ENCODE peak calls at places on chromosome 14, in nine cellular contexts. O, A, D, R, K, S, X, W and U are unnamed samples.

GRCh38 chr14:100246809-100247428 is 8.0 kb downstream of the YY1 start:
- DNase-seq in O (peak), A (no peak), D (no peak), R (no peak), K (no peak), S (no peak), X (peak), W (peak), U (no peak)

GRCh38 chr14:92902191-92902590 is 20.8 kb upstream of the CHGA start:
- DNase-seq in O (no peak), A (no peak), D (no peak), R (no peak), K (no peak), S (no peak), X (no peak), W (no peak), U (no peak)

GRCh38 chr14:54488318-54488645 is 498 bp downstream of the GMFB start:
- DNase-seq in O (no peak), A (no peak), D (no peak), R (no peak), K (no peak), S (no peak), X (no peak), W (no peak), U (no peak)

GRCh38 chr14:53273671-53274072 is 120.5 kb upstream of the DDHD1 start:
- DNase-seq in O (peak), A (no peak), D (no peak), R (no peak), K (no peak), S (peak), X (peak), W (no peak), U (no peak)

GRCh38 chr14:42980419-42980818 is 1373.7 kb downstream of the LRFN5 start:
- DNase-seq in O (no peak), A (no peak), D (no peak), R (no peak), K (no peak), S (no peak), X (no peak), W (no peak), U (no peak)

GRCh38 chr14:51548187-51548586 is 103.5 kb upstream of the FRMD6 start:
- DNase-seq in O (no peak), A (no peak), D (no peak), R (no peak), K (no peak), S (no peak), X (no peak), W (no peak), U (no peak)

GRCh38 chr14:100827140-100827517 is 1.2 kb downstream of the MEG3 start:
- DNase-seq in O (no peak), A (no peak), D (no peak), R (no peak), K (no peak), S (peak), X (no peak), W (no peak), U (no peak)

GRCh38 chr14:65164068-65164824 is 61.9 kb upstream of the MAX start:
- DNase-seq in O (peak), A (peak), D (no peak), R (no peak), K (no peak), S (no peak), X (peak), W (peak), U (no peak)

GRCh38 chr14:58301416-58301815 is 3.1 kb downstream of the ARID4A start:
- DNase-seq in O (no peak), A (no peak), D (no peak), R (no peak), K (no peak), S (no peak), X (no peak), W (no peak), U (no peak)

GRCh38 chr14:67079836-67080235 is 109.4 kb upstream of the GARIN2 start:
- DNase-seq in O (no peak), A (no peak), D (no peak), R (no peak), K (no peak), S (no peak), X (no peak), W (no peak), U (no peak)

GRCh38 chr14:59208224-59208814 is 19.9 kb downstream of the DAAM1 start:
- DNase-seq in O (no peak), A (no peak), D (peak), R (no peak), K (no peak), S (no peak), X (no peak), W (no peak), U (no peak)

GRCh38 chr14:100388137-100389050 is 65.3 kb downstream of the SLC25A47 start:
- DNase-seq in O (peak), A (no peak), D (no peak), R (no peak), K (no peak), S (no peak), X (peak), W (no peak), U (peak)

GRCh38 chr14:63421226-63421625 is 102.5 kb upstream of the GPHB5 start:
- DNase-seq in O (no peak), A (no peak), D (no peak), R (no peak), K (no peak), S (no peak), X (no peak), W (peak), U (no peak)

GRCh38 chr14:66624319-66624937 is 116.5 kb downstream of the GPHN start:
- DNase-seq in O (peak), A (peak), D (peak), R (peak), K (no peak), S (no peak), X (peak), W (peak), U (peak)

GRCh38 chr14:81398196-81398891 is 1.8 kb downstream of the STON2 start:
- DNase-seq in O (no peak), A (no peak), D (no peak), R (no peak), K (peak), S (no peak), X (no peak), W (no peak), U (no peak)

GRCh38 chr14:71396050-71396677 is 488.9 kb downstream of the PCNX1 start:
- DNase-seq in O (no peak), A (no peak), D (no peak), R (no peak), K (no peak), S (no peak), X (no peak), W (no peak), U (no peak)

GRCh38 chr14:35234007-35234406 is 58.2 kb upstream of the PSMA6 start:
- DNase-seq in O (no peak), A (no peak), D (no peak), R (no peak), K (no peak), S (no peak), X (no peak), W (no peak), U (no peak)

GRCh38 chr14:69937367-69937777 is 58.2 kb downstream of the SMOC1 start:
- DNase-seq in O (no peak), A (no peak), D (no peak), R (no peak), K (no peak), S (no peak), X (no peak), W (no peak), U (no peak)

GRCh38 chr14:22314183-22314820 is 274.7 kb downstream of the DAD1 start:
- DNase-seq in O (peak), A (peak), D (peak), R (no peak), K (no peak), S (no peak), X (peak), W (peak), U (no peak)

GRCh38 chr14:75675265-75675960 is 14.4 kb downstream of the TTLL5 start:
- DNase-seq in O (no peak), A (no peak), D (no peak), R (no peak), K (no peak), S (no peak), X (no peak), W (no peak), U (no peak)
- TF ChIP-seq CTCF in O (no peak), A (no peak), D (no peak), R (no peak), K (no peak), S (no peak), X (peak), W (peak), U (no peak)

GRCh38 chr14:33508663-33509062 is 442.2 kb downstream of the EGLN3 start:
- DNase-seq in O (no peak), A (no peak), D (no peak), R (no peak), K (no peak), S (no peak), X (no peak), W (no peak), U (no peak)
- H3K27ac ChIP-seq in O (no peak), A (no peak), D (no peak), R (no peak), K (no peak), S (no peak), X (no peak), W (no peak), U (no peak)

GRCh38 chr14:104299993-104300761 is 161.8 kb downstream of the KIF26A start:
- DNase-seq in O (no peak), A (peak), D (no peak), R (peak), K (no peak), S (no peak), X (no peak), W (peak), U (no peak)
- TF ChIP-seq EP300 in O (no peak), A (no peak), D (no peak), R (no peak), K (no peak), S (no peak), X (no peak), W (peak), U (no peak)

GRCh38 chr14:85187521-85187920 is 342.4 kb upstream of the FLRT2 start:
- DNase-seq in O (no peak), A (no peak), D (no peak), R (no peak), K (no peak), S (no peak), X (no peak), W (no peak), U (no peak)

GRCh38 chr14:85188836-85189235 is 341.1 kb upstream of the FLRT2 start:
- DNase-seq in O (no peak), A (no peak), D (no peak), R (no peak), K (no peak), S (no peak), X (no peak), W (no peak), U (no peak)

GRCh38 chr14:85191986-85192385 is 338.0 kb upstream of the FLRT2 start:
- DNase-seq in O (no peak), A (no peak), D (no peak), R (no peak), K (no peak), S (no peak), X (no peak), W (no peak), U (no peak)

GRCh38 chr14:85195872-85196477 is 334.0 kb upstream of the FLRT2 start:
- DNase-seq in O (peak), A (no peak), D (no peak), R (no peak), K (no peak), S (no peak), X (no peak), W (peak), U (no peak)

DNA sequence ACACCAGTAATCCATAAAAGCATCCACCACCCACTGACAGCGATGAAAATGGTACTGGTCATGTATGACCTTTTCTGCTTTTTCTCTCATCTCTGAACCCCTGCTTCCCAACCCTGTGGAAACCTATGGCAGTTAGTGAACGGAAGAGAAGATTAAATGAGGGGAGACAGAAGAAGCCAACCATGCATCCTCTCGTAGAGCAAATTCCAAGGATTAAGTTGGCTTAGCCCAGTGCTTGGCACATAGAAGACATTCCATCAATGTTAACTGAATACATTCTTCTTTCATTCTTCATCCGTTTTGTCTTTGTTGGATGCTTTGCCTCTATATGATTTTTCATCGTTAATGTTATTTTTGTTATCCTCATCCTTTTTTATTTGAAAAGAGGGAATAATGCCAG is 339.7 kb upstream of the FLRT2 start:
- DNase-seq in O (no peak), A (no peak), D (no peak), R (no peak), K (no peak), S (no peak), X (no peak), W (no peak), U (no peak)
- TF ChIP-seq CTCF in O (no peak), A (no peak), D (no peak), R (no peak), K (no peak), S (no peak), X (no peak), W (no peak), U (no peak)

DNA sequence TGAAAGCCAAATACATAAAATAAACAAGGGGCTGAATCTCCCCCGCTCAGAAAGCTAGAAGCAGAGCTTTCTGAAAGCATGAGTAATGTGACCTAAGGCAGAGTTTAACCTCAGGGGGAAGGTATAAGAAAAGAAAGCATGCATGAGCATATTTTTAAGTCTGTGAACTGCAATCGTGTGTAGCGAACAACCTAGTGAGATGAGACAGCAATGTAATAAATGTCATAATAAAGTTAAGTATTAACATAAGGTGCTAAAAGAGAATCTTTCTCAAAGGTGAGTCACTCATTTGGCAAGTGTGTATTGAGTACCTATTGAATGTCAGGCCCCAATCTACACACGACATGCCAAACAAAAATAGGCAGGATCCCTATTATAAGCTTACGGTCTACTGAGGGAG is 14.2 kb upstream of the WDR20 start:
- DNase-seq in O (peak), A (no peak), D (no peak), R (no peak), K (no peak), S (no peak), X (no peak), W (no peak), U (no peak)
- H3K27ac ChIP-seq in O (no peak), A (no peak), D (no peak), R (no peak), K (no peak), S (no peak), X (no peak), W (no peak), U (no peak)